ENCODE peak calls at places on chromosomes 16 and 17, in ten cellular contexts. One of them, this sample, is unnamed.

GRCh38 chr16:75534560-75535205 is 1.2 kb downstream of the CHST5 start:
- DNase-seq in IMR-90: no peak
- DNase-seq in naive thymus-derived CD8-positive, alpha-beta T cell: no peak
- DNase-seq in epithelial cell of esophagus: no peak
- DNase-seq in RWPE1: no peak
- DNase-seq in aorta: no peak
- DNase-seq in activated CD4-positive, alpha-beta T cell treated with anti-CD3 and anti-CD28 coated beads for 24 hours: no peak
- DNase-seq in HTR-8/SVneo: no peak
- DNase-seq in stimulated activated CD8-positive, alpha-beta memory T cell treated with anti-CD3 and anti-CD28 coated beads, Interleukin-7, amount 100 ng/mL, for 1 hour: no peak
- DNase-seq in stimulated activated CD4-positive, alpha-beta T cell treated with anti-CD3 and anti-CD28 coated beads, Interleukin-1b, Interleukin-23, amount 100 ng/mL, for 1 hour: no peak
- DNase-seq in this sample: no peak

GRCh38 chr17:27906238-27906603 is 13.1 kb upstream of the LYRM9 start:
- DNase-seq in stimulated activated CD4-positive, alpha-beta T cell treated with anti-CD3 and anti-CD28 coated beads, Interleukin-1b, Interleukin-23, amount 100 ng/mL, for 1 hour: no peak
- DNase-seq in stimulated activated CD8-positive, alpha-beta memory T cell treated with anti-CD3 and anti-CD28 coated beads, Interleukin-7, amount 100 ng/mL, for 1 hour: no peak
- DNase-seq in naive thymus-derived CD8-positive, alpha-beta T cell: no peak
- DNase-seq in IMR-90: no peak
- DNase-seq in epithelial cell of esophagus: no peak
- DNase-seq in RWPE1: no peak
- DNase-seq in aorta: no peak
- DNase-seq in activated CD4-positive, alpha-beta T cell treated with anti-CD3 and anti-CD28 coated beads for 24 hours: no peak
- DNase-seq in HTR-8/SVneo: no peak
- DNase-seq in this sample: no peak

GRCh38 chr17:76643553-76644148 is at the start of gene ST6GALNAC1:
- DNase-seq in stimulated activated CD8-positive, alpha-beta memory T cell treated with anti-CD3 and anti-CD28 coated beads, Interleukin-7, amount 100 ng/mL, for 1 hour: no peak
- DNase-seq in naive thymus-derived CD8-positive, alpha-beta T cell: no peak
- DNase-seq in HTR-8/SVneo: no peak
- DNase-seq in stimulated activated CD4-positive, alpha-beta T cell treated with anti-CD3 and anti-CD28 coated beads, Interleukin-1b, Interleukin-23, amount 100 ng/mL, for 1 hour: no peak
- DNase-seq in epithelial cell of esophagus: peak
- DNase-seq in activated CD4-positive, alpha-beta T cell treated with anti-CD3 and anti-CD28 coated beads for 24 hours: no peak
- DNase-seq in IMR-90: no peak
- DNase-seq in RWPE1: no peak
- DNase-seq in aorta: no peak
- DNase-seq in this sample: no peak

GRCh38 chr17:16423226-16423872 is 8.0 kb downstream of the TRPV2 start:
- DNase-seq in naive thymus-derived CD8-positive, alpha-beta T cell: no peak
- DNase-seq in stimulated activated CD4-positive, alpha-beta T cell treated with anti-CD3 and anti-CD28 coated beads, Interleukin-1b, Interleukin-23, amount 100 ng/mL, for 1 hour: no peak
- DNase-seq in activated CD4-positive, alpha-beta T cell treated with anti-CD3 and anti-CD28 coated beads for 24 hours: no peak
- DNase-seq in IMR-90: no peak
- DNase-seq in epithelial cell of esophagus: no peak
- DNase-seq in HTR-8/SVneo: no peak
- DNase-seq in aorta: no peak
- DNase-seq in RWPE1: no peak
- DNase-seq in stimulated activated CD8-positive, alpha-beta memory T cell treated with anti-CD3 and anti-CD28 coated beads, Interleukin-7, amount 100 ng/mL, for 1 hour: no peak
- DNase-seq in this sample: no peak

GRCh38 chr16:58367252-58367651 is 25.0 kb upstream of the GINS3 start:
- DNase-seq in IMR-90: no peak
- DNase-seq in epithelial cell of esophagus: no peak
- DNase-seq in aorta: no peak
- DNase-seq in RWPE1: no peak
- DNase-seq in HTR-8/SVneo: no peak
- DNase-seq in activated CD4-positive, alpha-beta T cell treated with anti-CD3 and anti-CD28 coated beads for 24 hours: no peak
- DNase-seq in stimulated activated CD4-positive, alpha-beta T cell treated with anti-CD3 and anti-CD28 coated beads, Interleukin-1b, Interleukin-23, amount 100 ng/mL, for 1 hour: no peak
- DNase-seq in stimulated activated CD8-positive, alpha-beta memory T cell treated with anti-CD3 and anti-CD28 coated beads, Interleukin-7, amount 100 ng/mL, for 1 hour: no peak
- DNase-seq in naive thymus-derived CD8-positive, alpha-beta T cell: no peak
- DNase-seq in this sample: no peak

GRCh38 chr16:22621571-22622148 is 111.0 kb downstream of the NPIPB5 start:
- DNase-seq in activated CD4-positive, alpha-beta T cell treated with anti-CD3 and anti-CD28 coated beads for 24 hours: no peak
- DNase-seq in IMR-90: no peak
- DNase-seq in HTR-8/SVneo: no peak
- DNase-seq in naive thymus-derived CD8-positive, alpha-beta T cell: no peak
- DNase-seq in stimulated activated CD4-positive, alpha-beta T cell treated with anti-CD3 and anti-CD28 coated beads, Interleukin-1b, Interleukin-23, amount 100 ng/mL, for 1 hour: no peak
- DNase-seq in epithelial cell of esophagus: no peak
- DNase-seq in RWPE1: no peak
- DNase-seq in stimulated activated CD8-positive, alpha-beta memory T cell treated with anti-CD3 and anti-CD28 coated beads, Interleukin-7, amount 100 ng/mL, for 1 hour: no peak
- DNase-seq in aorta: no peak
- DNase-seq in this sample: no peak

GRCh38 chr17:75876938-75877751 is 1.2 kb downstream of the TRIM47 start:
- DNase-seq in aorta: peak
- DNase-seq in HTR-8/SVneo: peak
- DNase-seq in naive thymus-derived CD8-positive, alpha-beta T cell: no peak
- DNase-seq in RWPE1: peak
- DNase-seq in epithelial cell of esophagus: peak
- DNase-seq in activated CD4-positive, alpha-beta T cell treated with anti-CD3 and anti-CD28 coated beads for 24 hours: no peak
- DNase-seq in IMR-90: peak
- DNase-seq in stimulated activated CD4-positive, alpha-beta T cell treated with anti-CD3 and anti-CD28 coated beads, Interleukin-1b, Interleukin-23, amount 100 ng/mL, for 1 hour: no peak
- DNase-seq in stimulated activated CD8-positive, alpha-beta memory T cell treated with anti-CD3 and anti-CD28 coated beads, Interleukin-7, amount 100 ng/mL, for 1 hour: no peak
- DNase-seq in this sample: peak

GRCh38 chr17:75874323-75875181 is 3.8 kb downstream of the TRIM47 start:
- DNase-seq in HTR-8/SVneo: no peak
- DNase-seq in aorta: peak
- DNase-seq in stimulated activated CD8-positive, alpha-beta memory T cell treated with anti-CD3 and anti-CD28 coated beads, Interleukin-7, amount 100 ng/mL, for 1 hour: no peak
- DNase-seq in naive thymus-derived CD8-positive, alpha-beta T cell: no peak
- DNase-seq in activated CD4-positive, alpha-beta T cell treated with anti-CD3 and anti-CD28 coated beads for 24 hours: no peak
- DNase-seq in RWPE1: no peak
- DNase-seq in IMR-90: no peak
- DNase-seq in epithelial cell of esophagus: no peak
- DNase-seq in stimulated activated CD4-positive, alpha-beta T cell treated with anti-CD3 and anti-CD28 coated beads, Interleukin-1b, Interleukin-23, amount 100 ng/mL, for 1 hour: no peak
- DNase-seq in this sample: no peak

GRCh38 chr17:17783825-17784598 is 52.8 kb downstream of the SREBF1 start:
- DNase-seq in RWPE1: no peak
- DNase-seq in stimulated activated CD4-positive, alpha-beta T cell treated with anti-CD3 and anti-CD28 coated beads, Interleukin-1b, Interleukin-23, amount 100 ng/mL, for 1 hour: no peak
- DNase-seq in epithelial cell of esophagus: no peak
- DNase-seq in activated CD4-positive, alpha-beta T cell treated with anti-CD3 and anti-CD28 coated beads for 24 hours: no peak
- DNase-seq in stimulated activated CD8-positive, alpha-beta memory T cell treated with anti-CD3 and anti-CD28 coated beads, Interleukin-7, amount 100 ng/mL, for 1 hour: no peak
- DNase-seq in naive thymus-derived CD8-positive, alpha-beta T cell: peak
- DNase-seq in HTR-8/SVneo: no peak
- DNase-seq in IMR-90: no peak
- DNase-seq in aorta: peak
- DNase-seq in this sample: no peak

GRCh38 chr17:30104575-30105339 is 11.9 kb upstream of the NSRP1 start:
- DNase-seq in HTR-8/SVneo: peak
- DNase-seq in activated CD4-positive, alpha-beta T cell treated with anti-CD3 and anti-CD28 coated beads for 24 hours: peak
- DNase-seq in aorta: peak
- DNase-seq in stimulated activated CD8-positive, alpha-beta memory T cell treated with anti-CD3 and anti-CD28 coated beads, Interleukin-7, amount 100 ng/mL, for 1 hour: peak
- DNase-seq in naive thymus-derived CD8-positive, alpha-beta T cell: peak
- DNase-seq in epithelial cell of esophagus: peak
- DNase-seq in stimulated activated CD4-positive, alpha-beta T cell treated with anti-CD3 and anti-CD28 coated beads, Interleukin-1b, Interleukin-23, amount 100 ng/mL, for 1 hour: peak
- DNase-seq in RWPE1: peak
- DNase-seq in IMR-90: peak
- DNase-seq in this sample: peak

GRCh38 chr17:65666869-65667268 is 105.4 kb upstream of the AXIN2 start:
- DNase-seq in epithelial cell of esophagus: no peak
- DNase-seq in naive thymus-derived CD8-positive, alpha-beta T cell: no peak
- DNase-seq in RWPE1: no peak
- DNase-seq in aorta: no peak
- DNase-seq in HTR-8/SVneo: no peak
- DNase-seq in stimulated activated CD4-positive, alpha-beta T cell treated with anti-CD3 and anti-CD28 coated beads, Interleukin-1b, Interleukin-23, amount 100 ng/mL, for 1 hour: no peak
- DNase-seq in stimulated activated CD8-positive, alpha-beta memory T cell treated with anti-CD3 and anti-CD28 coated beads, Interleukin-7, amount 100 ng/mL, for 1 hour: no peak
- DNase-seq in activated CD4-positive, alpha-beta T cell treated with anti-CD3 and anti-CD28 coated beads for 24 hours: no peak
- DNase-seq in IMR-90: peak
- DNase-seq in this sample: no peak

GRCh38 chr17:21194688-21195087 is 19.3 kb downstream of the TMEM11 start:
- DNase-seq in IMR-90: peak
- DNase-seq in naive thymus-derived CD8-positive, alpha-beta T cell: no peak
- DNase-seq in epithelial cell of esophagus: peak
- DNase-seq in stimulated activated CD4-positive, alpha-beta T cell treated with anti-CD3 and anti-CD28 coated beads, Interleukin-1b, Interleukin-23, amount 100 ng/mL, for 1 hour: no peak
- DNase-seq in activated CD4-positive, alpha-beta T cell treated with anti-CD3 and anti-CD28 coated beads for 24 hours: no peak
- DNase-seq in stimulated activated CD8-positive, alpha-beta memory T cell treated with anti-CD3 and anti-CD28 coated beads, Interleukin-7, amount 100 ng/mL, for 1 hour: no peak
- DNase-seq in aorta: no peak
- DNase-seq in RWPE1: no peak
- DNase-seq in HTR-8/SVneo: no peak
- DNase-seq in this sample: no peak

GRCh38 chr17:15966183-15966878 is 21.4 kb downstream of the ADORA2B start:
- DNase-seq in stimulated activated CD4-positive, alpha-beta T cell treated with anti-CD3 and anti-CD28 coated beads, Interleukin-1b, Interleukin-23, amount 100 ng/mL, for 1 hour: no peak
- DNase-seq in activated CD4-positive, alpha-beta T cell treated with anti-CD3 and anti-CD28 coated beads for 24 hours: no peak
- DNase-seq in RWPE1: no peak
- DNase-seq in stimulated activated CD8-positive, alpha-beta memory T cell treated with anti-CD3 and anti-CD28 coated beads, Interleukin-7, amount 100 ng/mL, for 1 hour: no peak
- DNase-seq in HTR-8/SVneo: no peak
- DNase-seq in naive thymus-derived CD8-positive, alpha-beta T cell: no peak
- DNase-seq in IMR-90: peak
- DNase-seq in aorta: no peak
- DNase-seq in epithelial cell of esophagus: peak
- DNase-seq in this sample: no peak

GRCh38 chr16:68470461-68471150 is 22.3 kb upstream of the SMPD3 start:
- DNase-seq in RWPE1: no peak
- DNase-seq in epithelial cell of esophagus: no peak
- DNase-seq in activated CD4-positive, alpha-beta T cell treated with anti-CD3 and anti-CD28 coated beads for 24 hours: no peak
- DNase-seq in stimulated activated CD8-positive, alpha-beta memory T cell treated with anti-CD3 and anti-CD28 coated beads, Interleukin-7, amount 100 ng/mL, for 1 hour: no peak
- DNase-seq in aorta: no peak
- DNase-seq in HTR-8/SVneo: no peak
- DNase-seq in IMR-90: no peak
- DNase-seq in stimulated activated CD4-positive, alpha-beta T cell treated with anti-CD3 and anti-CD28 coated beads, Interleukin-1b, Interleukin-23, amount 100 ng/mL, for 1 hour: no peak
- DNase-seq in naive thymus-derived CD8-positive, alpha-beta T cell: peak
- DNase-seq in this sample: no peak

GRCh38 chr16:31439519-31439918 is 3.1 kb downstream of the ZNF843 start:
- DNase-seq in stimulated activated CD8-positive, alpha-beta memory T cell treated with anti-CD3 and anti-CD28 coated beads, Interleukin-7, amount 100 ng/mL, for 1 hour: no peak
- DNase-seq in HTR-8/SVneo: no peak
- DNase-seq in aorta: no peak
- DNase-seq in activated CD4-positive, alpha-beta T cell treated with anti-CD3 and anti-CD28 coated beads for 24 hours: no peak
- DNase-seq in epithelial cell of esophagus: no peak
- DNase-seq in stimulated activated CD4-positive, alpha-beta T cell treated with anti-CD3 and anti-CD28 coated beads, Interleukin-1b, Interleukin-23, amount 100 ng/mL, for 1 hour: no peak
- DNase-seq in RWPE1: no peak
- DNase-seq in naive thymus-derived CD8-positive, alpha-beta T cell: no peak
- DNase-seq in IMR-90: no peak
- DNase-seq in this sample: no peak

GRCh38 chr17:4247981-4248388 is 15.8 kb downstream of the ANKFY1 start:
- DNase-seq in stimulated activated CD8-positive, alpha-beta memory T cell treated with anti-CD3 and anti-CD28 coated beads, Interleukin-7, amount 100 ng/mL, for 1 hour: no peak
- DNase-seq in activated CD4-positive, alpha-beta T cell treated with anti-CD3 and anti-CD28 coated beads for 24 hours: no peak
- DNase-seq in naive thymus-derived CD8-positive, alpha-beta T cell: no peak
- DNase-seq in epithelial cell of esophagus: peak
- DNase-seq in stimulated activated CD4-positive, alpha-beta T cell treated with anti-CD3 and anti-CD28 coated beads, Interleukin-1b, Interleukin-23, amount 100 ng/mL, for 1 hour: no peak
- DNase-seq in RWPE1: peak
- DNase-seq in aorta: no peak
- DNase-seq in IMR-90: no peak
- DNase-seq in HTR-8/SVneo: no peak
- DNase-seq in this sample: no peak

GRCh38 chr17:78232774-78233173 is 1.3 kb downstream of the TMEM235 start:
- DNase-seq in HTR-8/SVneo: no peak
- DNase-seq in activated CD4-positive, alpha-beta T cell treated with anti-CD3 and anti-CD28 coated beads for 24 hours: no peak
- DNase-seq in stimulated activated CD8-positive, alpha-beta memory T cell treated with anti-CD3 and anti-CD28 coated beads, Interleukin-7, amount 100 ng/mL, for 1 hour: no peak
- DNase-seq in epithelial cell of esophagus: no peak
- DNase-seq in RWPE1: no peak
- DNase-seq in aorta: no peak
- DNase-seq in naive thymus-derived CD8-positive, alpha-beta T cell: no peak
- DNase-seq in stimulated activated CD4-positive, alpha-beta T cell treated with anti-CD3 and anti-CD28 coated beads, Interleukin-1b, Interleukin-23, amount 100 ng/mL, for 1 hour: no peak
- DNase-seq in IMR-90: no peak
- DNase-seq in this sample: no peak

This sample was measured in NCI-H460.